ENCODE peak calls at places on chromosome 15, in four cellular contexts. D is HepG2, H is GM12878, W is H1. L is an unnamed sample.

GRCh38 chr15:95446854-95447253 is 883.6 kb upstream of the NR2F2 start:
- DNase-seq in D (no peak), H (peak), W (no peak), L (no peak)

GRCh38 chr15:100595964-100596363 is 6.0 kb downstream of the LINS1 start:
- DNase-seq in D (no peak), H (no peak), W (no peak), L (no peak)

GRCh38 chr15:70195808-70196304 is 98.1 kb upstream of the TLE3 start:
- DNase-seq in D (peak), H (no peak), W (no peak), L (no peak)

GRCh38 chr15:72231847-72232461 is 964 bp upstream of the PKM start:
- DNase-seq in D (peak), H (no peak), W (no peak), L (no peak)

GRCh38 chr15:91456251-91456718 is 356.2 kb downstream of the SV2B start:
- DNase-seq in D (no peak), H (no peak), W (no peak), L (peak)

GRCh38 chr15:73982251-73982962 is 9.7 kb downstream of the STOML1 start:
- DNase-seq in D (no peak), H (no peak), W (no peak), L (no peak)

GRCh38 chr15:32766101-32766500 is 48.3 kb downstream of the GREM1 start:
- DNase-seq in D (no peak), H (no peak), W (no peak), L (no peak)

GRCh38 chr15:46768287-46768686 is 949.0 kb upstream of the SEMA6D start:
- DNase-seq in D (no peak), H (no peak), W (no peak), L (no peak)

GRCh38 chr15:61011576-61012336 is 217.3 kb downstream of the RORA start:
- DNase-seq in D (no peak), H (no peak), W (no peak), L (peak)

GRCh38 chr15:95018888-95019545 is 787.7 kb downstream of the MCTP2 start:
- DNase-seq in D (no peak), H (no peak), W (no peak), L (no peak)

GRCh38 chr15:31369716-31370115 is 43.1 kb downstream of the KLF13 start:
- DNase-seq in D (no peak), H (no peak), W (no peak), L (no peak)

GRCh38 chr15:22845289-22845900 is 6.9 kb downstream of the NIPA2 start:
- DNase-seq in D (peak), H (no peak), W (no peak), L (peak)

GRCh38 chr15:22844421-22845288 is 6.2 kb downstream of the NIPA2 start:
- DNase-seq in D (peak), H (no peak), W (no peak), L (no peak)

GRCh38 chr15:22851513-22851912 is 13.0 kb downstream of the NIPA2 start:
- DNase-seq in D (no peak), H (no peak), W (no peak), L (no peak)

GRCh38 chr15:22850055-22850454 is 11.6 kb downstream of the NIPA2 start:
- DNase-seq in D (no peak), H (no peak), W (no peak), L (no peak)

DNA sequence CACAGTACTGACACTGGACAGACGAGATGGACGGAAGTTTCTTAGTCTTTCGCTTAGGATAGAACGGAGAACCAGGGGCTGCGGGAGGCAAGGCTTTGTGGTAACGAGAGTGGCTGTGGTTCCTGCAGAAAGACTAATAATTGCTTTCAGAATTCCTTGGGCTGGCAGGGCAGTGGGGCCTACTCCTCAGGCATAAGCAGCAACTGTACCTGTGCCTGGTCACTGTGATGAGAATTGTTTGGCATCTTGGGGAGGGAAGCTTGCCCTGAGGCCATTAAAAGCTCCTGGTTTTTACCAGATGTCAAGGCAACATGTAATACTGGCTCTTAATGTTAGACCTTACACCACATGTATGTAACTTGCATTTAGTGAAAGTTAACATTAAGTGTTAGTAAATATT is 7.6 kb downstream of the NIPA2 start:
- DNase-seq in D (no peak), H (no peak), W (no peak), L (no peak)
- TF ChIP-seq SUZ12 in D (no peak), H (no peak), W (no peak), L (no peak)

GRCh38 chr15:80176443-80176842 is 23.6 kb downstream of the FAH start:
- DNase-seq in D (no peak), H (no peak), W (no peak), L (no peak)
- TF ChIP-seq ZNF274 in D (no peak), H (no peak), W (no peak), L (no peak)

DNA sequence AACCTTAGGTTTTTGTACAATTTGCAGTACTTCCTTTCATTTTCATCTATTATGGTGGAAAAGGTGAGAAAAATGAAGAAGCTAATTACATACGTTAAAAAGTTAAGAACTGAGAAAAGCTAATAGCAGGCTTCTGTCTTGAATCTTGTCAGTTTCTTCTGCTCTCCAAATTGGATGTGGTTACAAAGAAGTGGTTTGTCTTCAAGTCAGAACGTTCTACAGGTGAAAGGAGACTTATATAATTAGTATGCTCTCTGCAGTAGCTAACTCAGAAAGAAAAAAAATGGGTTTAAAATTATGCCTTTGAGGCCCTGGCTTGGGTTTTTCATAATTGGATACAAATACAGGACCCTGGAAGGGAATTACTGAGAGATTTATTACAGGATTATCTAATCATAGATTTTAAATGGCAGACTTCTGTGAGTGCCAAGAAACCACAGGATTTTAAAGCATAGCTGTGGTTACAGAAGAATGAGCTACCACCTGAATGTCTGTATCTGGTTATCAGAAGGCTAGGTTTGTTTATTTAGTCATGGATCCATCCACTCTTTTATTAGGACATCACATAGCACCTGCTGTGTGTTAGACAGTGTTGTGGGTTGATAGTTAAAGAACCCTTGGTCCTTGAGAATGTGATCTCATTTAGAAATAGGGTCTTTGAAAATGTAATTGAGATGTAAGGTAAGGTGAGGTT is 528.1 kb upstream of the MCTP2 start:
- DNase-seq in D (no peak), H (no peak), W (no peak), L (no peak)
- TF ChIP-seq SUZ12 in D (no peak), H (no peak), W (no peak), L (no peak)

DNA sequence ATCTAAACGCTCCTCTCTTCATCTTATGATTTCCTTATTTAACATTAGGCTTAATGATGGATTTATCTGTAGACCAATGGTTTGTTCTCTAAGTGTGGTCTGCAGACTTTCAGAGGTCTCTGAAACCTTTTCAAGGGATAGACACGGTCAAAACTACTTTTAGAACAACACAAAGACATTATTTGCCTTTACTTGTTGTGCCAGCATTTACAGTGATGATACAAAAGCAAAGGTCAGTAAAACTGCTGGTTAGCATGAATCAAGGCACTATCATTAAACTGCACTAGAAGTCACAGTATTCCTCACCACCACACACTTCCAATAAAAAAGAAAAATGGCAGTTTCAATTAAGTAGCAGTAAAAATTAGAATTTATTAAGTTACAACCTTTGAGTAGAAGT is 24.4 kb upstream of the IGDCC4 start:
- DNase-seq in D (no peak), H (no peak), W (no peak), L (no peak)
- TF ChIP-seq ZNF274 in D (no peak), H (no peak), W (no peak), L (no peak)

GRCh38 chr15:93030430-93031102 is 58.4 kb downstream of the RGMA start:
- DNase-seq in D (peak), H (peak), W (peak), L (peak)
- TF ChIP-seq SUZ12 in D (no peak), H (no peak), W (no peak), L (no peak)

L was measured in NT2/D1.